ENCODE peak calls at places on chromosomes 2 and 18, in ten cellular contexts. One of them, this sample, is unnamed.

GRCh38 chr2:172215936-172216335 is 113.2 kb upstream of the DLX2 start:
- DNase-seq in GM12864: no peak
- DNase-seq in lower lobe of right lung: no peak
- DNase-seq in GM10248: no peak
- DNase-seq in GM23338: no peak
- DNase-seq in uterus: no peak
- DNase-seq in mesothelial cell of epicardium: no peak
- DNase-seq in left lung: no peak
- DNase-seq in A549: no peak
- DNase-seq in AG04450: no peak
- DNase-seq in this sample: no peak

GRCh38 chr2:86625096-86625495 is 1.4 kb upstream of the RNF103 start:
- DNase-seq in GM12864: no peak
- DNase-seq in lower lobe of right lung: no peak
- DNase-seq in GM10248: no peak
- DNase-seq in GM23338: no peak
- DNase-seq in uterus: no peak
- DNase-seq in mesothelial cell of epicardium: no peak
- DNase-seq in left lung: no peak
- DNase-seq in A549: no peak
- DNase-seq in AG04450: no peak
- DNase-seq in this sample: no peak

GRCh38 chr2:35973737-35974132 is 381.8 kb upstream of the CRIM1 start:
- DNase-seq in GM12864: no peak
- DNase-seq in lower lobe of right lung: no peak
- DNase-seq in GM10248: no peak
- DNase-seq in GM23338: no peak
- DNase-seq in uterus: no peak
- DNase-seq in mesothelial cell of epicardium: no peak
- DNase-seq in left lung: no peak
- DNase-seq in A549: no peak
- DNase-seq in AG04450: no peak
- DNase-seq in this sample: no peak

GRCh38 chr2:98507940-98508689 is 63.5 kb downstream of the INPP4A start:
- DNase-seq in GM12864: no peak
- DNase-seq in lower lobe of right lung: peak
- DNase-seq in GM10248: no peak
- DNase-seq in GM23338: no peak
- DNase-seq in uterus: peak
- DNase-seq in mesothelial cell of epicardium: no peak
- DNase-seq in left lung: peak
- DNase-seq in A549: no peak
- DNase-seq in AG04450: no peak
- DNase-seq in this sample: no peak

GRCh38 chr2:148524519-148524919 is 120.0 kb upstream of the EPC2 start:
- DNase-seq in GM12864: no peak
- DNase-seq in lower lobe of right lung: no peak
- DNase-seq in GM10248: no peak
- DNase-seq in GM23338: no peak
- DNase-seq in uterus: no peak
- DNase-seq in mesothelial cell of epicardium: no peak
- DNase-seq in left lung: no peak
- DNase-seq in A549: no peak
- DNase-seq in AG04450: no peak
- DNase-seq in this sample: no peak

GRCh38 chr18:42338683-42339082 is 383.6 kb downstream of the PIK3C3 start:
- DNase-seq in GM12864: no peak
- DNase-seq in lower lobe of right lung: no peak
- DNase-seq in GM10248: no peak
- DNase-seq in GM23338: peak
- DNase-seq in uterus: no peak
- DNase-seq in mesothelial cell of epicardium: no peak
- DNase-seq in left lung: no peak
- DNase-seq in A549: no peak
- DNase-seq in AG04450: no peak
- DNase-seq in this sample: no peak

GRCh38 chr2:24011278-24012104 is 1.6 kb downstream of the MFSD2B start:
- DNase-seq in GM12864: no peak
- DNase-seq in lower lobe of right lung: no peak
- DNase-seq in GM10248: no peak
- DNase-seq in GM23338: no peak
- DNase-seq in uterus: no peak
- DNase-seq in mesothelial cell of epicardium: no peak
- DNase-seq in left lung: no peak
- DNase-seq in A549: no peak
- DNase-seq in AG04450: no peak
- DNase-seq in this sample: no peak

GRCh38 chr2:24513672-24514071 is 22.6 kb downstream of the NCOA1 start:
- DNase-seq in GM12864: no peak
- DNase-seq in lower lobe of right lung: no peak
- DNase-seq in GM10248: no peak
- DNase-seq in GM23338: no peak
- DNase-seq in uterus: no peak
- DNase-seq in mesothelial cell of epicardium: no peak
- DNase-seq in left lung: no peak
- DNase-seq in A549: no peak
- DNase-seq in AG04450: no peak
- DNase-seq in this sample: no peak

GRCh38 chr18:79480171-79480981 is 84.6 kb downstream of the NFATC1 start:
- DNase-seq in GM12864: no peak
- DNase-seq in lower lobe of right lung: peak
- DNase-seq in GM10248: no peak
- DNase-seq in GM23338: no peak
- DNase-seq in uterus: no peak
- DNase-seq in mesothelial cell of epicardium: no peak
- DNase-seq in left lung: peak
- DNase-seq in A549: no peak
- DNase-seq in AG04450: no peak
- DNase-seq in this sample: no peak

GRCh38 chr2:170446078-170446477 is 268.1 kb downstream of the MYO3B start:
- DNase-seq in GM12864: no peak
- DNase-seq in lower lobe of right lung: no peak
- DNase-seq in GM10248: no peak
- DNase-seq in GM23338: no peak
- DNase-seq in uterus: no peak
- DNase-seq in mesothelial cell of epicardium: no peak
- DNase-seq in left lung: no peak
- DNase-seq in A549: no peak
- DNase-seq in AG04450: no peak
- DNase-seq in this sample: no peak

GRCh38 chr2:109148991-109149645 is 20.1 kb downstream of the SH3RF3 start:
- DNase-seq in GM12864: no peak
- DNase-seq in lower lobe of right lung: no peak
- DNase-seq in GM10248: no peak
- DNase-seq in GM23338: no peak
- DNase-seq in uterus: no peak
- DNase-seq in mesothelial cell of epicardium: no peak
- DNase-seq in left lung: no peak
- DNase-seq in A549: no peak
- DNase-seq in AG04450: no peak
- DNase-seq in this sample: no peak

GRCh38 chr2:86251840-86252266 is 52.6 kb downstream of the MRPL35 start:
- DNase-seq in GM12864: no peak
- DNase-seq in lower lobe of right lung: no peak
- DNase-seq in GM10248: no peak
- DNase-seq in GM23338: no peak
- DNase-seq in uterus: no peak
- DNase-seq in mesothelial cell of epicardium: no peak
- DNase-seq in left lung: no peak
- DNase-seq in A549: no peak
- DNase-seq in AG04450: no peak
- DNase-seq in this sample: no peak

DNA sequence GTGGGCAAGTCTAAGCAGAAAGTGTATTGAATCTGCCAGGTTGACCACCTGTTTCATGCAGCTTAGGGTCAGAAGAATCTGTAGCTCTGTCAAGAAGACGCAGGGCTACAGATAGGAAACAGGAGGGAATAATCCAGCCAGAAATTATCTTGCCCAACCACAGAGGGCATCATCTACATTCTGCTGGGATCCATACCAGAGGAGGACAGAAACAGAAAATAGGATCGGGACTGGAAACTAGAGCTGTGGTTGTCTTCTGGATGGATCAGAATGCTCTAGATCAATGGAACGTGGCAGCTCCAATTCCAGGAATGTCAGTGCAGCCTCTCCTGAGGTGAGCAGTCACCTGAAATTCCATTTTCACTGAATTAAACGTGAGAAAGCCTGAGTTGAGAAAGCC is 3.6 kb downstream of the SPATA3 start:
- DNase-seq in GM12864: no peak
- DNase-seq in lower lobe of right lung: no peak
- DNase-seq in GM10248: no peak
- DNase-seq in GM23338: no peak
- DNase-seq in uterus: no peak
- DNase-seq in mesothelial cell of epicardium: no peak
- DNase-seq in left lung: no peak
- DNase-seq in A549: no peak
- DNase-seq in AG04450: no peak
- DNase-seq in this sample: no peak
- TF ChIP-seq CTCF in GM12864: no peak
- TF ChIP-seq CTCF in lower lobe of right lung: no peak
- TF ChIP-seq CTCF in GM10248: no peak
- TF ChIP-seq CTCF in GM23338: no peak
- TF ChIP-seq CTCF in uterus: no peak
- TF ChIP-seq CTCF in mesothelial cell of epicardium: no peak
- TF ChIP-seq CTCF in left lung: no peak
- TF ChIP-seq CTCF in A549: no peak
- TF ChIP-seq CTCF in AG04450: no peak
- TF ChIP-seq CTCF in this sample: no peak

GRCh38 chr2:135783416-135783815 is 41.8 kb downstream of the UBXN4 start:
- DNase-seq in GM12864: no peak
- DNase-seq in lower lobe of right lung: no peak
- DNase-seq in GM10248: no peak
- DNase-seq in GM23338: no peak
- DNase-seq in uterus: no peak
- DNase-seq in mesothelial cell of epicardium: no peak
- DNase-seq in left lung: no peak
- DNase-seq in A549: no peak
- DNase-seq in AG04450: no peak
- DNase-seq in this sample: no peak

GRCh38 chr2:135790423-135790822 is 46.6 kb downstream of the LCT start:
- DNase-seq in GM12864: no peak
- DNase-seq in lower lobe of right lung: no peak
- DNase-seq in GM10248: no peak
- DNase-seq in GM23338: no peak
- DNase-seq in uterus: no peak
- DNase-seq in mesothelial cell of epicardium: no peak
- DNase-seq in left lung: no peak
- DNase-seq in A549: no peak
- DNase-seq in AG04450: no peak
- DNase-seq in this sample: no peak

GRCh38 chr2:135782231-135782630 is 40.6 kb downstream of the UBXN4 start:
- DNase-seq in GM12864: no peak
- DNase-seq in lower lobe of right lung: no peak
- DNase-seq in GM10248: no peak
- DNase-seq in GM23338: no peak
- DNase-seq in uterus: no peak
- DNase-seq in mesothelial cell of epicardium: no peak
- DNase-seq in left lung: no peak
- DNase-seq in A549: no peak
- DNase-seq in AG04450: no peak
- DNase-seq in this sample: no peak

DNA sequence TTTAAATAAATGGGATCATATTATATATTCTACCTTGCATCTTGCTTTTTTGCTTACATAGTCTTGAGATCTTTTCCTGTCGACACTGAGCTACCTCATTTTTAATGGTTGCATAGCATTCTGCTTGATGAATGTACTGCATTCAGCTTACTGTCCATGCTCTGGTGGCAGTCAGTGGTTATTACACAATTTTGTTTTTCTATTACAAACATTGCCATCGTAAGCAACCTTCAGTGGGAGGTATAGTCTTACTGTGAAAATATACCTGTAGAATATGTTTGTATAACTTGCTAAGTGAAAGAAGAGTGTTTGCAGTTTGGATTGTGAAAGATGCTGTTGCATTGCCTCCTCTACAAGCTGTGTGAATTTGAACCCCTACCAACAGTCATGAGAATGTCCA is 43.4 kb downstream of the UBXN4 start:
- DNase-seq in GM12864: no peak
- DNase-seq in lower lobe of right lung: no peak
- DNase-seq in GM10248: no peak
- DNase-seq in GM23338: no peak
- DNase-seq in uterus: no peak
- DNase-seq in mesothelial cell of epicardium: no peak
- DNase-seq in left lung: no peak
- DNase-seq in A549: no peak
- DNase-seq in AG04450: no peak
- DNase-seq in this sample: no peak
- TF ChIP-seq CTCF in GM12864: peak
- TF ChIP-seq CTCF in lower lobe of right lung: no peak
- TF ChIP-seq CTCF in GM10248: no peak
- TF ChIP-seq CTCF in GM23338: peak
- TF ChIP-seq CTCF in uterus: no peak
- TF ChIP-seq CTCF in mesothelial cell of epicardium: no peak
- TF ChIP-seq CTCF in left lung: no peak
- TF ChIP-seq CTCF in A549: no peak
- TF ChIP-seq CTCF in AG04450: peak
- TF ChIP-seq CTCF in this sample: no peak

DNA sequence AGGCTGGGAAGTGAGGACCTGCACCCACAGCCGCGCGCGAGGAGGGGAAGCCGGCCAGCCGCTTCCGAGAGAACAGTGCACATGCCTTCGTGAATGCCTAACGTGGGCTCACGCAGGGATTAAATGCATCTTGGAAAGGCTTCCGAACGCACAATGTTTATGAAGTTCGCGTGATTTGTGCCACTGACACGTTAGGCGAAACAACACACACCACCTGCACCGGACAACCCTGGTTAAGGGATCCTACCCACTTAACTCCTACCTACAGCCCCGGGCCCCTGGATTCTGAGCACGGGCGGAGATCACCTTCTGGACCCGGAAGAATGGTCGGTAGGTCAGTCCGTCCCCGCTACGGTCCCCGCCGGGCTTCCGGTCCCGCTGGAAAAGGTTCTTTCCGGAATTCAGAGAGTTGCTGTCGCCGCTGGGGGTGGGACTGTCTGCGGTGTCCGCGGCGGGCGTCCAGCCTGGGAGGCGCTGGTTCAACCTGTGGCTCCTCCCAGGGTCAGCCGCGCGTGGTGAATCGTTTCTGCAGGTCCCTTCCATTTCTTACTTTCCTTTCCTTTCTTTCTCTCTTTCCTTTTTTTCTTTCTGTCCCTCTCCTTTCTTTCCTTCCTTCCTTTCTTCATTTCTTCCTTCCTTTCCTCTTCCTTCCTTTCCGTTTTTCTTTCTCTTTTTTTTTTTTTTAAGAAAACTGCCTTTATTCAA is at the start of gene MTIF2:
- DNase-seq in GM12864: peak
- DNase-seq in lower lobe of right lung: peak
- DNase-seq in GM10248: peak
- DNase-seq in GM23338: peak
- DNase-seq in uterus: peak
- DNase-seq in mesothelial cell of epicardium: peak
- DNase-seq in left lung: peak
- DNase-seq in A549: peak
- DNase-seq in AG04450: peak
- DNase-seq in this sample: peak
- TF ChIP-seq CTCF in GM12864: no peak
- TF ChIP-seq CTCF in lower lobe of right lung: no peak
- TF ChIP-seq CTCF in GM10248: no peak
- TF ChIP-seq CTCF in GM23338: no peak
- TF ChIP-seq CTCF in uterus: peak
- TF ChIP-seq CTCF in mesothelial cell of epicardium: no peak
- TF ChIP-seq CTCF in left lung: peak
- TF ChIP-seq CTCF in A549: no peak
- TF ChIP-seq CTCF in AG04450: no peak
- TF ChIP-seq CTCF in this sample: no peak

GRCh38 chr2:161570424-161571050 is 53.7 kb upstream of the SLC4A10 start:
- DNase-seq in GM12864: no peak
- DNase-seq in lower lobe of right lung: no peak
- DNase-seq in GM10248: no peak
- DNase-seq in GM23338: peak
- DNase-seq in uterus: no peak
- DNase-seq in mesothelial cell of epicardium: no peak
- DNase-seq in left lung: no peak
- DNase-seq in A549: peak
- DNase-seq in AG04450: no peak
- DNase-seq in this sample: no peak
- TF ChIP-seq CTCF in GM12864: peak
- TF ChIP-seq CTCF in lower lobe of right lung: no peak
- TF ChIP-seq CTCF in GM10248: no peak
- TF ChIP-seq CTCF in GM23338: peak
- TF ChIP-seq CTCF in uterus: no peak
- TF ChIP-seq CTCF in mesothelial cell of epicardium: no peak
- TF ChIP-seq CTCF in left lung: no peak
- TF ChIP-seq CTCF in A549: no peak
- TF ChIP-seq CTCF in AG04450: peak
- TF ChIP-seq CTCF in this sample: no peak

This sample was measured in colonic mucosa.